ENCODE peak calls at places on chromosomes 7 and 10, in six cellular contexts. O, S, X, U, M and T are unnamed samples.

GRCh38 chr10:97333601-97334369 is 744 bp downstream of the FRAT2 start:
- DNase-seq in O (peak; percentile 25), S (no peak), X (no peak), U (peak; percentile 36), M (peak; percentile 52), T (no peak)

GRCh38 chr10:124626759-124627380 is 117.3 kb downstream of the FAM53B start:
- DNase-seq in O (peak; percentile 59), S (no peak), X (no peak), U (peak; percentile 34), M (no peak), T (no peak)

GRCh38 chr7:21099432-21099831 is 312.7 kb upstream of the SP8 start:
- DNase-seq in O (no peak), S (no peak), X (no peak), U (no peak), M (no peak), T (no peak)

GRCh38 chr10:124989526-124989925 is 47.6 kb downstream of the ZRANB1 start:
- DNase-seq in O (no peak), S (no peak), X (no peak), U (no peak), M (no peak), T (no peak)

GRCh38 chr10:123613346-123613850 is 52.8 kb upstream of the GPR26 start:
- DNase-seq in O (no peak), S (no peak), X (no peak), U (no peak), M (no peak), T (no peak)

GRCh38 chr10:3527144-3527543 is 257.9 kb downstream of the KLF6 start:
- DNase-seq in O (no peak), S (no peak), X (no peak), U (no peak), M (no peak), T (no peak)

GRCh38 chr10:24440817-24441790 is 232.2 kb downstream of the KIAA1217 start:
- DNase-seq in O (no peak), S (no peak), X (no peak), U (no peak), M (no peak), T (no peak)

GRCh38 chr10:12144538-12144937 is 15.1 kb downstream of the SEC61A2 start:
- DNase-seq in O (no peak), S (no peak), X (no peak), U (no peak), M (no peak), T (no peak)

GRCh38 chr10:137031-137430 is 1.8 kb downstream of the ZMYND11 start:
- DNase-seq in O (peak; percentile 43), S (no peak), X (no peak), U (peak; percentile 38), M (peak; percentile 22), T (peak; percentile 17)

GRCh38 chr10:8790390-8790789 is 735.9 kb downstream of the GATA3 start:
- DNase-seq in O (no peak), S (no peak), X (no peak), U (no peak), M (no peak), T (no peak)

GRCh38 chr10:97074256-97075145 is 111.3 kb downstream of the SLIT1 start:
- DNase-seq in O (no peak), S (no peak), X (no peak), U (no peak), M (no peak), T (no peak)

GRCh38 chr10:101561068-101561915 is 26.8 kb downstream of the POLL start:
- DNase-seq in O (no peak), S (no peak), X (no peak), U (no peak), M (no peak), T (no peak)

GRCh38 chr10:98790817-98791216 is 344.1 kb upstream of the HPS1 start:
- DNase-seq in O (no peak), S (no peak), X (no peak), U (no peak), M (peak; percentile 35), T (no peak)

GRCh38 chr7:95396136-95397032 is at the start of gene PON3:
- DNase-seq in O (peak; percentile 90), S (peak; percentile 57), X (no peak), U (peak; percentile 66), M (no peak), T (no peak)

GRCh38 chr7:157005456-157006204 is 4.8 kb downstream of the MNX1 start:
- DNase-seq in O (no peak), S (no peak), X (no peak), U (peak; percentile 41), M (no peak), T (no peak)

GRCh38 chr10:4144802-4145201 is 359.8 kb upstream of the KLF6 start:
- DNase-seq in O (no peak), S (no peak), X (no peak), U (no peak), M (no peak), T (no peak)

GRCh38 chr7:77247206-77247850 is 47.7 kb upstream of the FGL2 start:
- DNase-seq in O (peak; percentile 85), S (peak; percentile 62), X (peak; percentile 79), U (peak; percentile 93), M (peak; percentile 89), T (peak; percentile 81)

GRCh38 chr10:63633677-63634487 is 112.7 kb downstream of the REEP3 start:
- DNase-seq in O (peak; percentile 58), S (no peak), X (no peak), U (no peak), M (peak; percentile 48), T (no peak)

GRCh38 chr10:70412356-70412755 is 8.4 kb downstream of the EIF4EBP2 start:
- DNase-seq in O (no peak), S (no peak), X (no peak), U (no peak), M (no peak), T (no peak)

GRCh38 chr10:34628174-34628802 is 186.8 kb downstream of the PARD3 start:
- DNase-seq in O (peak; percentile 2), S (no peak), X (no peak), U (no peak), M (peak; percentile 79), T (no peak)

GRCh38 chr7:120280743-120281142 is 7.8 kb downstream of the KCND2 start:
- DNase-seq in O (no peak), S (no peak), X (no peak), U (no peak), M (no peak), T (no peak)

GRCh38 chr10:52337225-52337624 is 23.1 kb downstream of the DKK1 start:
- DNase-seq in O (no peak), S (no peak), X (no peak), U (no peak), M (no peak), T (no peak)

GRCh38 chr10:111098679-111099437 is 22.0 kb downstream of the ADRA2A start:
- DNase-seq in O (no peak), S (no peak), X (no peak), U (no peak), M (no peak), T (no peak)

GRCh38 chr10:103845983-103846382 is 9.4 kb downstream of the SH3PXD2A start:
- DNase-seq in O (no peak), S (no peak), X (peak; percentile 6), U (no peak), M (no peak), T (no peak)

GRCh38 chr7:6276911-6277408 is 4.5 kb upstream of the CYTH3 start:
- DNase-seq in O (no peak), S (no peak), X (no peak), U (no peak), M (no peak), T (no peak)